ENCODE peak calls at places on chromosome 17, in five cellular contexts. T, I, G, N and M are unnamed samples.

GRCh38 chr17:2214047-2214717 is 89.4 kb downstream of the SMG6 start:
- DNase-seq in T (no peak), I (peak; percentile 96), G (peak; percentile 70), N (peak; percentile 93), M (peak; percentile 34)

GRCh38 chr17:62628845-62629555 is 1.5 kb downstream of the MRC2 start:
- DNase-seq in T (no peak), I (no peak), G (no peak), N (peak; percentile 85), M (peak; percentile 56)

GRCh38 chr17:18084256-18084655 is 3.5 kb upstream of the DRG2 start:
- DNase-seq in T (no peak), I (peak; percentile 50), G (no peak), N (no peak), M (no peak)

GRCh38 chr17:59370580-59371299 is 39.3 kb downstream of the YPEL2 start:
- DNase-seq in T (no peak), I (no peak), G (no peak), N (no peak), M (peak; percentile 35)

GRCh38 chr17:31074772-31075538 is 19.8 kb upstream of the NF1 start:
- DNase-seq in T (peak; percentile 53), I (peak; percentile 78), G (peak; percentile 7), N (peak; percentile 82), M (no peak)

GRCh38 chr17:7777017-7777416 is 57.0 kb upstream of the KDM6B start:
- DNase-seq in T (no peak), I (no peak), G (no peak), N (no peak), M (no peak)

GRCh38 chr17:36544049-36544319 is 735 bp upstream of the GGNBP2 start:
- DNase-seq in T (no peak), I (peak; percentile 45), G (no peak), N (no peak), M (no peak)

GRCh38 chr17:16352303-16352837 is 899 bp downstream of the CENPV start:
- DNase-seq in T (peak; percentile 68), I (peak; percentile 19), G (peak; percentile 20), N (peak; percentile 46), M (peak; percentile 71)

GRCh38 chr17:45666641-45667040 is 117.5 kb upstream of the CRHR1 start:
- DNase-seq in T (no peak), I (no peak), G (no peak), N (no peak), M (no peak)

GRCh38 chr17:19812407-19812806 is 55.3 kb downstream of the ULK2 start:
- DNase-seq in T (no peak), I (peak; percentile 18), G (no peak), N (no peak), M (no peak)

GRCh38 chr17:76000016-76000754 is 470 bp upstream of the CDK3 start:
- DNase-seq in T (peak; percentile 90), I (peak; percentile 67), G (peak; percentile 43), N (no peak), M (peak; percentile 82)

GRCh38 chr17:59510611-59511010 is 54.8 kb upstream of the DHX40 start:
- DNase-seq in T (no peak), I (no peak), G (no peak), N (no peak), M (no peak)

GRCh38 chr17:53058031-53058430 is 764.7 kb upstream of the KIF2B start:
- DNase-seq in T (no peak), I (peak; percentile 19), G (peak; percentile 31), N (peak; percentile 0), M (no peak)

GRCh38 chr17:80352991-80353665 is 61.8 kb upstream of the ENDOV start:
- DNase-seq in T (no peak), I (no peak), G (no peak), N (no peak), M (no peak)

GRCh38 chr17:14318906-14319205 is 18.0 kb downstream of the HS3ST3B1 start:
- DNase-seq in T (no peak), I (no peak), G (no peak), N (no peak), M (no peak)

GRCh38 chr17:73902416-73903181 is 258.4 kb upstream of the SDK2 start:
- DNase-seq in T (peak; percentile 45), I (no peak), G (no peak), N (no peak), M (peak; percentile 19)

GRCh38 chr17:76523084-76524037 is 14.1 kb downstream of the CYGB start:
- DNase-seq in T (peak; percentile 88), I (peak; percentile 70), G (peak; percentile 67), N (no peak), M (peak; percentile 89)

GRCh38 chr17:31917065-31917529 is 15.6 kb upstream of the UTP6 start:
- DNase-seq in T (no peak), I (no peak), G (no peak), N (no peak), M (no peak)

GRCh38 chr17:3485481-3486068 is 9.8 kb downstream of the ASPA start:
- DNase-seq in T (no peak), I (no peak), G (no peak), N (no peak), M (no peak)

DNA sequence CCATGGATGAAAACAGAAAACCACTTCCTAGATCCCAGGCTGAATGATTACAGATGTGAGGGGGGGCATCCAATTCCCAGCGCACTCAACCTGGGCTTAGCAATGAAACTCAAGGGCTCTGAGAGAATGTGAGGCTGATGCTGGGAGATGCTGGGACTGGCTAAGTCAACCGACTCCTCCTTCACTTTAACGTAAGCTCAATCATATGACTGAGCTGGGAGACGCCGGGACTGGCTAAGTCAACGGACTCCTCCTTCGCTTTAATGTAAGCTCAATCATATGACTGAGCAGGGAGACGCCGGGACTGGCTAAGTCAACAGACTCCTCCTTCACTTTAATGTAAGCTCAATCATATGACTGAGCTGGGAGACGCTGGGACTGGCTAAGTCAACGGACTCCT is 179.5 kb downstream of the VPS53 start:
- DNase-seq in T (no peak), I (no peak), G (no peak), N (no peak), M (no peak)
- TF ChIP-seq CTCF in T (no peak), I (no peak), G (no peak), N (no peak), M (no peak)

DNA sequence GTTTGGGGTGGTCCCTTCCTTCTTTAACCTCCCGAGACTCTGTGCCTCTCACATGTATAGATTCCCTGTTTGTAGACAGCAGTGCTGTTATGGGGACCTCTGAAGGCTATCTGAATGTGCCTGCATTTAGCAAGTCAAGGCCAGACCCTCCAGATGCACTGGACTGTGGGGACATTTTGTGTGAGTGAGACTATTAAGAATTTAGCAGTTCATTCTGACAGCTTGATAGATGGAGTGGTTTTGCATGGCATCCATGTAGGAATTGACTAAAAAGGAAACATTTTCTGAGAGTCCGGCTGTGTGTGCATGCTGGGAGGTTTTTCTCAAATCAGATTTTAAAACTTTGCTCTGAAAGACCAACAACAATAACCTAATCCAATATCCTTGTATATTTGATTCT is 226.3 kb downstream of the MSI2 start:
- DNase-seq in T (no peak), I (no peak), G (no peak), N (peak; percentile 44), M (no peak)
- TF ChIP-seq CTCF in T (no peak), I (no peak), G (no peak), N (no peak), M (no peak)

DNA sequence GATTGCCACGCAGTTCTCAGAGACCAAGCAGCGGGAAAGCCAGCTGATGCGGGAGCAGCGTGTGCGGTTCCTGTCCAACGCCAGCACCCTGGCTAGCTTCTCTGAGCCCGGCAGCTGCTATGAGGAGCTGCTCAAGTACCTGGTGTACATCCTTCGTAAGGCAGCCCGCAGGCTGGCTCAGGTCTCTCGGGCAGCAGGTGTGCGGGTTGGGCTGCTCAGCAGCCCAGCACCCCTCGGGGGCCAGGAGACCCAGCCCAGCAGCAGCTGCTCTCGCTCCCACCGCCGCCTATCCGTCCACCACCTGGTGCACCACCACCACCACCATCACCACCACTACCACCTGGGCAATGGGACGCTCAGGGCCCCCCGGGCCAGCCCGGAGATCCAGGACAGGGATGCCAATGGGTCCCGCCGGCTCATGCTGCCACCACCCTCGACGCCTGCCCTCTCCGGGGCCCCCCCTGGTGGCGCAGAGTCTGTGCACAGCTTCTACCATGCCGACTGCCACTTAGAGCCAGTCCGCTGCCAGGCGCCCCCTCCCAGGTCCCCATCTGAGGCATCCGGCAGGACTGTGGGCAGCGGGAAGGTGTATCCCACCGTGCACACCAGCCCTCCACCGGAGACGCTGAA is 15.2 kb downstream of the CACNA1G start:
- DNase-seq in T (peak; percentile 49), I (no peak), G (no peak), N (no peak), M (no peak)
- TF ChIP-seq CTCF in T (no peak), I (no peak), G (peak; percentile 14), N (no peak), M (no peak)

GRCh38 chr17:48317732-48318131 is 112.3 kb downstream of the SKAP1 start:
- DNase-seq in T (no peak), I (no peak), G (no peak), N (no peak), M (no peak)

GRCh38 chr17:48326311-48326710 is 103.7 kb downstream of the SKAP1 start:
- DNase-seq in T (no peak), I (no peak), G (no peak), N (no peak), M (no peak)

DNA sequence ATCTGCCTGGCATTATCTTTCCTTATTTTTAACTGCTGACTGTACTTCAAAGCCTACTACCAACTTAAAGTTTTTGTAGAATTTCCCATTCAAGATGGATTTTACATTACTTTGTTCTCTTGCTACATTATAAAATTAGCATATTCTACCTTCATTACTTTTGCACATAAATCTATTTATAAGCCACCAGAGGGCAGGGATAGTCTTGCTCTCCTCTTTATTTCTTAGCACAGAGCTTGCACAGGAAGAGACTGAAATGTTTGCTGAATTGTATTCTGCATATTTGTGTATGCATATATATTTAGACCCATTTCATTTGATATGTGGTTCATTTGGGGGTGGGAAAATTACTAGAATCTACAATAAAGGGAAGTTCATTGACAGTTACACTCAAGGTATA is 108.0 kb downstream of the SKAP1 start:
- DNase-seq in T (no peak), I (peak; percentile 8), G (no peak), N (peak; percentile 38), M (no peak)
- TF ChIP-seq CTCF in T (no peak), I (no peak), G (no peak), N (peak; percentile 10), M (no peak)

GRCh38 chr17:9240659-9241370 is 219.5 kb downstream of the NTN1 start:
- DNase-seq in T (peak; percentile 65), I (no peak), G (no peak), N (peak; percentile 62), M (peak; percentile 70)

GRCh38 chr17:9241774-9242496 is 220.6 kb downstream of the NTN1 start:
- DNase-seq in T (no peak), I (no peak), G (no peak), N (no peak), M (no peak)

GRCh38 chr17:9239821-9240658 is 218.7 kb downstream of the NTN1 start:
- DNase-seq in T (peak; percentile 61), I (peak; percentile 66), G (peak; percentile 29), N (peak; percentile 39), M (peak; percentile 72)

GRCh38 chr17:9242497-9242881 is 221.2 kb downstream of the NTN1 start:
- DNase-seq in T (no peak), I (no peak), G (no peak), N (no peak), M (no peak)

DNA sequence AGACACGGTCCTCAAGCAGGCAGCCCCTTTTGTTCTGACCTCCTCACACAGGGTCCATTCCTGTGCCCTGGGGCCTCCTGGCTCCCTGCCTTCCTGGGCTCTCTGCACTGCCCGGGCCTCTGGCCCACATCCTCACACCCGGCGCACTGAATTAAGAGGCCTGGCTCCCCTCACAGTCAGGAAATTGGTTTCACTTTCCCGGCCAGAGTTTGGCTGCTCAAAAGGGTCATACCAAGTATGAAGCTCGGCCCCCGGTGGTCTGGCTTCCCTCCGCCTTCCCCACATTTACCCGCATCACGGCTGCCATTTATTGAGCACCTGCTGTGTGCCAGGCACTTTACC is 220.0 kb downstream of the NTN1 start:
- DNase-seq in T (no peak), I (no peak), G (no peak), N (peak; percentile 31), M (no peak)
- TF ChIP-seq CTCF in T (no peak), I (no peak), G (no peak), N (no peak), M (no peak)